ENCODE peak calls at places on chromosomes 12 and 14, in five cellular contexts. D is H1, W is GM12878, H is SK-N-SH, X is HepG2. S is an unnamed sample.

GRCh38 chr12:56590237-56590830 is 39.8 kb downstream of the BAZ2A start:
- DNase-seq in D (no peak), W (no peak), H (peak), X (peak), S (peak)

GRCh38 chr14:51382506-51382905 is 142.5 kb downstream of the TMX1 start:
- DNase-seq in D (no peak), W (no peak), H (no peak), X (no peak), S (no peak)

GRCh38 chr12:8780389-8780788 is 42.0 kb upstream of the A2ML1 start:
- DNase-seq in D (no peak), W (no peak), H (peak), X (peak), S (no peak)

GRCh38 chr12:124020398-124021024 is 47.5 kb downstream of the ZNF664 start:
- DNase-seq in D (no peak), W (no peak), H (no peak), X (no peak), S (no peak)

GRCh38 chr12:49974231-49974675 is 1.5 kb downstream of the AQP6 start:
- DNase-seq in D (peak), W (no peak), H (peak), X (peak), S (no peak)

GRCh38 chr12:64169999-64170398 is 52.1 kb downstream of the KICS2 start:
- DNase-seq in D (no peak), W (no peak), H (no peak), X (no peak), S (no peak)

GRCh38 chr14:60563113-60563512 is 54.2 kb downstream of the SIX6 start:
- DNase-seq in D (no peak), W (no peak), H (no peak), X (no peak), S (no peak)

GRCh38 chr12:65653321-65653720 is 171.0 kb upstream of the HMGA2 start:
- DNase-seq in D (no peak), W (no peak), H (no peak), X (no peak), S (no peak)

GRCh38 chr12:52222692-52223091 is 10.4 kb upstream of the KRT7 start:
- DNase-seq in D (no peak), W (no peak), H (no peak), X (no peak), S (no peak)

GRCh38 chr12:62263956-62264355 is 3.8 kb downstream of the USP15 start:
- DNase-seq in D (no peak), W (no peak), H (no peak), X (no peak), S (no peak)

GRCh38 chr14:103699901-103700752 is 15.1 kb downstream of the XRCC3 start:
- DNase-seq in D (no peak), W (no peak), H (no peak), X (no peak), S (no peak)

GRCh38 chr12:18158774-18159557 is 69.0 kb upstream of the RERGL start:
- DNase-seq in D (peak), W (no peak), H (peak), X (peak), S (peak)

GRCh38 chr12:119601877-119602536 is 8.4 kb downstream of the TMEM233 start:
- DNase-seq in D (no peak), W (no peak), H (peak), X (no peak), S (no peak)

GRCh38 chr12:69415471-69416275 is 54.5 kb upstream of the FRS2 start:
- DNase-seq in D (peak), W (no peak), H (peak), X (peak), S (no peak)

GRCh38 chr14:77607741-77608302 is 8.6 kb downstream of the SPTLC2 start:
- DNase-seq in D (no peak), W (no peak), H (no peak), X (no peak), S (peak)

GRCh38 chr14:104317500-104317805 is 179.1 kb downstream of the KIF26A start:
- DNase-seq in D (no peak), W (no peak), H (no peak), X (no peak), S (no peak)

GRCh38 chr12:121968880-121969279 is 50.5 kb downstream of the CFAP251 start:
- DNase-seq in D (no peak), W (no peak), H (no peak), X (no peak), S (peak)

GRCh38 chr14:22570132-22570949 is 18.7 kb downstream of the DAD1 start:
- DNase-seq in D (peak), W (peak), H (peak), X (peak), S (peak)

GRCh38 chr14:105760691-105761344 is 234.4 kb downstream of the TMEM121 start:
- DNase-seq in D (no peak), W (no peak), H (no peak), X (no peak), S (no peak)

GRCh38 chr14:99035712-99036593 is 236.0 kb downstream of the BCL11B start:
- DNase-seq in D (peak), W (no peak), H (peak), X (peak), S (peak)

GRCh38 chr12:29320295-29321090 is 60.5 kb downstream of the ERGIC2 start:
- DNase-seq in D (no peak), W (no peak), H (no peak), X (peak), S (no peak)

GRCh38 chr12:46635818-46636217 is 190.0 kb downstream of the SLC38A4 start:
- DNase-seq in D (no peak), W (no peak), H (no peak), X (no peak), S (no peak)

GRCh38 chr12:50162225-50162624 is 4.9 kb downstream of the CERS5 start:
- DNase-seq in D (no peak), W (no peak), H (no peak), X (no peak), S (peak)

GRCh38 chr14:102949062-102949800 is 26.8 kb downstream of the AMN start:
- DNase-seq in D (no peak), W (no peak), H (no peak), X (no peak), S (peak)

GRCh38 chr14:104950021-104950420 is 25.3 kb downstream of the PLD4 start:
- DNase-seq in D (no peak), W (no peak), H (no peak), X (no peak), S (no peak)

GRCh38 chr14:75832621-75833297 is 149.0 kb downstream of the TGFB3 start:
- DNase-seq in D (no peak), W (no peak), H (no peak), X (no peak), S (no peak)

GRCh38 chr14:39447155-39447554 is 14.9 kb upstream of the FBXO33 start:
- DNase-seq in D (no peak), W (no peak), H (no peak), X (no peak), S (no peak)

GRCh38 chr12:50467441-50467840 is 37.3 kb upstream of the DIP2B start:
- DNase-seq in D (no peak), W (no peak), H (no peak), X (no peak), S (no peak)

GRCh38 chr12:31339831-31340622 is 14.1 kb upstream of the SINHCAF start:
- DNase-seq in D (no peak), W (no peak), H (no peak), X (no peak), S (no peak)

GRCh38 chr12:75662501-75663159 is 151.2 kb upstream of the KRR1 start:
- DNase-seq in D (no peak), W (no peak), H (no peak), X (no peak), S (no peak)

GRCh38 chr14:21300892-21301291 is 21.0 kb downstream of the RPGRIP1 start:
- DNase-seq in D (peak), W (no peak), H (peak), X (no peak), S (peak)

GRCh38 chr12:57461904-57462306 is 2.3 kb downstream of the GLI1 start:
- DNase-seq in D (no peak), W (no peak), H (no peak), X (no peak), S (no peak)

GRCh38 chr12:1533602-1534304 is 60.6 kb downstream of the FBXL14 start:
- DNase-seq in D (no peak), W (peak), H (no peak), X (no peak), S (peak)

GRCh38 chr12:120999191-121000120 is 16.8 kb downstream of the C12orf43 start:
- DNase-seq in D (peak), W (no peak), H (peak), X (no peak), S (no peak)

GRCh38 chr14:21103165-21103709 is 2.4 kb downstream of the TMEM253 start:
- DNase-seq in D (no peak), W (no peak), H (peak), X (no peak), S (no peak)

GRCh38 chr12:95204141-95204866 is 13.0 kb downstream of the FGD6 start:
- DNase-seq in D (peak), W (no peak), H (no peak), X (no peak), S (peak)

DNA sequence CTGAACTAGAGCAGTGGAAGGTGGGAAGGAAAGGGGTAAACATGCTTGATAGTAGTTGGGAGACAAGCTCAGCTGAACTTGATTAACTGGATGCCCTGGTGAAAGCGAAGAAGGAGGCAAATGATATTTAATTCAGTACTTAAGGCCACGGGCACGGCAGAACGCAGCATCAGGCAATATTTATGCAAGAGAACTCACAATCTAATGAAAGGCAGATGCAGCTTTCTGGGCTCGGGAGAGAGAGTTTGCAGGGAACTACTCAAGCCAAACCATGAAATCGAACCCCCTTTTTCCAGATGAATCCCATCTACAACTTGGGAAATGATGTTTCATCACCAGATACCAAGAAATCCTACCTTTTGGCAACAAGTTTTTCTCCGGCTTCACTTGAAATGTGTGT is 3.5 kb upstream of the CNIH1 start:
- DNase-seq in D (no peak), W (no peak), H (no peak), X (no peak), S (no peak)
- TF ChIP-seq GABPA in D (no peak), W (no peak), H (no peak), X (no peak), S (no peak)

DNA sequence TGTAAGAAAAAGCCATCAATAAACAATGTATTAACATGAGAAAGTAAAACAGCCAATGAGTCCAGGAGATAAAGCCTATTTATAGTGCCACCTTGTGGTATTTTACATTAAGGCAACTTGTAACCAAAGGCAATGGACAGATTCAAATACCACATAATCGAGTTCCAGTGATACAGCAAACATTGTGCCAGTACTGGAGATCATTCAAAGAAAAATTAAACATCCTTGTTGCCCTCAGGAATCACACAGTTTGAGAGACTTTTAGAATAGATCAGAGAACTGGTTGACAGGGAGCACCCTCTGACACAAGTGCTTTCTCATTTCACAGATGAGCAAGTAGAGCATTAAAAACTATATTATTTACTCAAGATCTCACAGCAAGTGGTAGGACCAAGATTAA is 98.1 kb downstream of the DDHD1 start:
- DNase-seq in D (no peak), W (peak), H (peak), X (peak), S (no peak)
- TF ChIP-seq GABPA in D (no peak), W (no peak), H (no peak), X (no peak), S (no peak)

DNA sequence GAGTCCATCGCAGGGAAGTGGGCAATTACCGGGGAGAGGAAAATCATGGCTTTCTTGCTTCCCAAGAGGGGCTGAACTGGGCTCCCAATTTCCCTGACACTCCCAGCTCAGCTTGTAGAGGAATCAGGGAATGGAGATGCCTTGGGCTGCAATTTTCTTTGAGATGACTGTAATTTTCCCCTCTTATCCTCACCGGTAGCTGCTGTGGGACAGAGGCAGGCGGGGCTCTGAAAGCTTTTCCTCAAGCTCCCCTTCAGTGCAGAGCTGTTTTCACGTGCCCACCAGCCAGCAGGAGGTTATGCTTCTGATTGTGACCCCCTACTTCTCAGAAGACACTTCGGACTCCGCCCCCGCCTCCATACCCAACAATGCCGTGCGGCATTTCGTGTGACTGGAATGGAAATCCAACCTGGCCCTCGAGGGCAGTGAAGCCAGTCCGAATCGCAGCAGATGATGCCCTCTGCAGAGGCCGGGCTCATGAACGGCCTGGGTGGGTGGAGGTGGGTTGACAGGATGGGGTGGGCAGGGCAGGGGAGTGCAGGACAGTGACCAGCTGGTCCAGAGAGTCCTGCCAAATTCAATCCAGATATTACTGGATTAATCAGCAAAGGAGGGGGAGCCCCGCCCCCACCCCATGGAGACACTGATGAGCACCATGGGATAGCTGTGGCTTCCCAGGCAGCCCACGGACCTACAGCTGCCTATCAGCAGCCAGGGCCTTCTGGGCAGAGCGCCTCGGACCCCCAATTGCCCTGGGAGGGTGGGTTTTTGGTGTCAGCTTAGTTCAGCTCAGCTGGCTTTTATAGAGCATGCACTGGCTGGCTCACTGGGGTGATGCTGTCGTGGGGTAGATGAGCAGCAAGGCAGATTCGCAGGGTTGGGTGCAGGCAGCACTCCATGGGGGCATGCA is 37.6 kb downstream of the RTL1 start:
- DNase-seq in D (no peak), W (no peak), H (peak), X (no peak), S (no peak)
- TF ChIP-seq GABPA in D (no peak), W (no peak), H (no peak), X (no peak), S (no peak)

GRCh38 chr14:93054006-93054405 is 61.7 kb downstream of the ITPK1 start:
- DNase-seq in D (no peak), W (no peak), H (no peak), X (no peak), S (no peak)

GRCh38 chr14:93056840-93057585 is 58.7 kb downstream of the ITPK1 start:
- DNase-seq in D (no peak), W (no peak), H (no peak), X (peak), S (no peak)

GRCh38 chr14:93054876-93055275 is 60.8 kb downstream of the ITPK1 start:
- DNase-seq in D (no peak), W (no peak), H (no peak), X (no peak), S (no peak)

GRCh38 chr14:93056166-93056839 is 59.4 kb downstream of the ITPK1 start:
- DNase-seq in D (no peak), W (no peak), H (no peak), X (no peak), S (no peak)

DNA sequence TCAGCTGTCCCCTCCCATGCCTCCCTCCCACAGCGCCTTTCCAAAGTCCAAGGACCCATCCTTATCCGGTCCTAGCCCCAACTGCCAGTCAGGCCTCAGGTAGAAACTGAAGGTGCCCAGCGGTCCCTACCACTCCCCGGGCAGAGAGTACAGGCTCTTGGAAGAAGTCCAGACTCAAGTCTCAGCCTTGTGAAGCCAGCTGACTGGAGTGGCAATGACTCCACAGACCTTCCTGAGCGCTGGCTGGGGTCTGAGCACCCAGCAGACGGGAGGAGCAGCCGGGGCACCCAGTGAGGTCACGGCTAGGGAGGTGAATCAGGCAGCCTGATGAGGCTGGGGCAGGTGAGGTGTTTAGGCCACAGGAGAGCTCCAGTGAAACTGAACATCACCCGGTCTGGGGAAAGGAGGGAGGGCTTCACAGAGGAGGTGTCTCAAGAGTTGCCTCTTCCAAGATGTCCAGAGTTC is 60.0 kb downstream of the ITPK1 start:
- DNase-seq in D (no peak), W (no peak), H (no peak), X (no peak), S (no peak)
- TF ChIP-seq GABPA in D (no peak), W (no peak), H (no peak), X (no peak), S (no peak)

S was measured in HL-60.